ENCODE peak calls at places on chromosomes 3 and 15, in seven cellular contexts. Q is body of pancreas, A is left ventricle myocardium inferior, L is Peyer's patch, U is AG09309, C is brain microvascular endothelial cell, K is WTC11. R is an unnamed sample.

GRCh38 chr15:63351170-63351569 is 30.5 kb downstream of the CA12 start:
- DNase-seq in U (no peak), A (no peak), L (no peak), K (no peak), Q (no peak), C (no peak), R (no peak)

GRCh38 chr3:29577250-29577649 is 296.4 kb downstream of the RBMS3 start:
- DNase-seq in K (no peak), A (peak), Q (no peak), L (no peak), C (no peak), U (no peak), R (no peak)

GRCh38 chr3:170809975-170810357 is 60.0 kb downstream of the RPL22L1 start:
- DNase-seq in K (no peak), C (peak), A (no peak), U (peak), Q (no peak), L (no peak), R (no peak)

GRCh38 chr3:46852839-46853355 is 10.3 kb downstream of the MYL3 start:
- DNase-seq in C (no peak), A (no peak), K (no peak), U (no peak), Q (peak), L (no peak), R (peak)

GRCh38 chr15:89321521-89322410 is 12.9 kb downstream of the POLG start:
- DNase-seq in Q (no peak), K (no peak), A (no peak), L (no peak), U (no peak), C (no peak), R (no peak)

GRCh38 chr3:126516936-126517290 is 660 bp downstream of the UROC1 start:
- DNase-seq in C (no peak), L (no peak), U (no peak), A (no peak), Q (no peak), K (no peak), R (no peak)

GRCh38 chr3:152185287-152185686 is 83.4 kb upstream of the MBNL1 start:
- DNase-seq in C (no peak), A (no peak), L (no peak), K (no peak), Q (no peak), U (no peak), R (no peak)

GRCh38 chr3:132006605-132007204 is 28.1 kb downstream of the CPNE4 start:
- DNase-seq in K (peak), L (no peak), C (peak), U (no peak), Q (peak), A (no peak), R (no peak)

GRCh38 chr3:153221748-153222162 is 59.7 kb downstream of the RAP2B start:
- DNase-seq in L (peak), A (peak), C (peak), U (peak), Q (peak), K (no peak), R (no peak)

GRCh38 chr3:115165701-115166100 is 18.6 kb upstream of the ZBTB20 start:
- DNase-seq in L (no peak), C (no peak), K (no peak), Q (no peak), U (no peak), A (no peak), R (no peak)

GRCh38 chr15:58530056-58530590 is 98.3 kb downstream of the LIPC start:
- DNase-seq in Q (no peak), L (no peak), U (no peak), C (no peak), A (no peak), K (no peak), R (no peak)

GRCh38 chr3:183013074-183013473 is 32.7 kb upstream of the DCUN1D1 start:
- DNase-seq in K (no peak), C (no peak), L (no peak), Q (no peak), A (no peak), U (no peak), R (no peak)

GRCh38 chr15:90207252-90207651 is 6.1 kb downstream of the SEMA4B start:
- DNase-seq in Q (no peak), A (no peak), C (no peak), K (no peak), L (no peak), U (no peak), R (no peak)

GRCh38 chr15:74621546-74621920 is 5.9 kb downstream of the CLK3 start:
- DNase-seq in K (no peak), A (no peak), Q (no peak), L (no peak), U (no peak), C (no peak), R (no peak)

GRCh38 chr3:186589115-186589514 is 18.6 kb downstream of the DNAJB11 start:
- DNase-seq in C (no peak), A (no peak), K (no peak), U (no peak), Q (no peak), L (no peak), R (no peak)

GRCh38 chr15:72306211-72306785 is 13.7 kb downstream of the CELF6 start:
- DNase-seq in Q (peak), U (no peak), L (no peak), A (no peak), K (peak), C (peak), R (no peak)

GRCh38 chr3:9399746-9400145 is 2.3 kb downstream of the SETD5 start:
- DNase-seq in C (peak), L (peak), U (peak), K (peak), A (peak), Q (peak), R (no peak)

GRCh38 chr3:146543461-146544012 is 870 bp downstream of the PLSCR1 start:
- DNase-seq in A (no peak), U (no peak), K (no peak), L (no peak), Q (peak), C (no peak), R (no peak)

GRCh38 chr3:15346516-15346915 is 14.1 kb upstream of the SH3BP5 start:
- DNase-seq in L (no peak), A (no peak), K (no peak), Q (no peak), U (no peak), C (no peak), R (no peak)

GRCh38 chr3:140216249-140216648 is 281.3 kb downstream of the CLSTN2 start:
- DNase-seq in L (no peak), U (no peak), K (no peak), C (no peak), Q (no peak), A (no peak), R (no peak)

GRCh38 chr3:140219161-140219745 is 284.3 kb downstream of the CLSTN2 start:
- DNase-seq in L (no peak), K (no peak), A (no peak), Q (no peak), C (no peak), U (no peak), R (no peak)

GRCh38 chr3:140223631-140224030 is 288.6 kb downstream of the CLSTN2 start:
- DNase-seq in L (no peak), C (peak), U (no peak), K (no peak), A (no peak), Q (no peak), R (no peak)

GRCh38 chr3:140223197-140223596 is 288.2 kb downstream of the CLSTN2 start:
- DNase-seq in C (no peak), U (no peak), L (no peak), K (no peak), Q (no peak), A (no peak), R (no peak)

DNA sequence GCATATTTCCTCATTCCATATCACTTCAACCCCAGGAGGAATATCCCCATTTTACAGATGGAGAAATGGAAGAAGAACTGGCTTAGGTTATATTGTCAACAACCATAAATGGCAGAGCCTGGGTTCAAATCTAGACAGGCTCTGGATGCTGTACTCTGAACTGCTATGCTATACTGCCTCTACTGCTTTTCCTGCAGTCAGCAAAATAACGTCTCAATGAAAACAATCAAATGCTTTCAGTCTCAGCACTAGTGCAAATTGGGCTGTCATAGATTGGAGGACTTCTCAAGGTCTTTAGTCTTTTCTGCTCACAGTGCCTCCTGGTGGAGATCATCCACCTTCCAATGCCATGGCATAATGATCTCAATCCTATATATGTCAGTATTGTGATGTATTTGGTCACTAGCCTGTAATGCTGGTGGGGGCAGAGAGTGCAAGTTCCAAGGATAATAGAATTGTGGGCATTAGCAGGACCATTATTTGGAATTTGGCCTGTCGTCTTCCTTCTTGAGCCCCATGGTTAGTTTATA is 285.0 kb downstream of the CLSTN2 start:
- DNase-seq in C (no peak), K (peak), A (no peak), U (no peak), L (no peak), Q (peak), R (no peak)
- TF ChIP-seq CTCF in C (peak), K (no peak), A (no peak), U (peak), L (no peak), Q (no peak), R (peak)

DNA sequence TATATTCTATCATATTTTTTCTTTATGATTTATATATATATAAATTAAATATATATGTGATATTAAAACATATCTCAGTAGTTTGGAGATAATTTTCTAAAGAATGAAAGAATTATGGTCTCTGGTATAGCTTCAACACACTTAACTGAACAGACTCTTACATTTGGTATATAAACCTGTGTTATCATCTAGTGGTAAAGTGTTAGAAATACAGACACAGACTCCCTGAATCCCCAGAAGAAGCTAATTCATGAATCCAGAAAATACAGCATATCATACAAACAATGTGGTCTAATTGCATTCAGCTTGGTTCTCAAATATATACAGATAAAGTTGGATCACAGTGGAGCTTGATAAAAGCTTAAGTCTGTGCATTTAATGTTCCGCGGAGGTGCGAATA is 1100.4 kb downstream of the ROBO2 start:
- DNase-seq in A (no peak), Q (no peak), L (no peak), U (no peak), K (no peak), C (no peak), R (no peak)
- TF ChIP-seq CTCF in A (no peak), Q (no peak), L (no peak), U (no peak), K (no peak), C (peak), R (no peak)

GRCh38 chr15:57462391-57462790 is 86.1 kb downstream of the CGNL1 start:
- DNase-seq in Q (no peak), K (no peak), L (no peak), C (no peak), U (no peak), A (no peak), R (no peak)
- TF ChIP-seq CTCF in Q (no peak), K (no peak), L (no peak), C (no peak), U (peak), A (peak), R (peak)

GRCh38 chr3:43791246-43791645 is 100.5 kb downstream of the ABHD5 start:
- DNase-seq in L (no peak), U (no peak), A (no peak), K (no peak), C (no peak), Q (no peak), R (no peak)
- TF ChIP-seq CTCF in L (no peak), U (no peak), A (no peak), K (no peak), C (no peak), Q (no peak), R (no peak)

DNA sequence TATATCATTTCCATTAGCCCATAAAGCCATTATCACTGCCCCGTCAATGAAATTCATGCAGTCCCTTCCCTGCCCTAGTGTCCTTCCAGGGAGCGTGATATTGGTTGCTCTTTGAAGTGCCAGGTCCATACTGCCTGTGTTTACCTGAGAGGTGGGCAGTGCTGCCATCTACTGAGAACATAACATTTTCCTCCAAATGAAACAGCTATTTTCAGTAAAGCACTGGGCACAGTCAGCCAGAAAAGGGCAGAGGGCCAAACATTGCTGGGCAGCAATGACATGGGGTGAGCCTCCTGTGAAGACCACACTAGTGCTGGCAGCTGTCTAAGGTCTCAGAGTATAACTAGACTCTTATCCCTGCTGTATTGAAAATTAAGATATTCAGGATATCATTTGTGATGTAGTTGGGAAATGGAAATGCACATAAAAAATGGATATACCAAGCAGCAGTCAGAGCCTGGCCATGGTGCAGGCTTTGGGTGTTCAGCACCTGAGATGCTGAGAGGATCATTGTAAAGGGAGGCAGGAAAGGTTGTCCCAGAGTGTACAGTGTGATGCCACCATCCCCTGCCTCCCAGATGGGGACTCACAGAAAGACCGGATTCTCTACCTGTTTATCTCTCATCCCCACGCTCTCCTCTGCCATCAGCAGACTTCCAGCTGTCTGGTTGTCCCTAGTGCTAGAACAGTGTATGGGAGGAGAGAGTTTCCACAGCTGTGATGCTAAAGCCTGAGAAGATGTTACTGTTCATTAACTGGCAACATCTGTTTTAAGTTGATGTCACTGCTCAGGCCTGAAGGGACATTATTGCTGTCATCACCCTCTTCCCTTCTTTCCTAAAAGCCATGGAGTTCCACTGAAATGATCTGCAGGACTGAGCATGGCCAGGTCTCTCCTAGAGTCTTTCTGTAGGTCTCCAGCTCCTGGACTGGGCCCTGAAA is 108.8 kb downstream of the ARNT2 start:
- DNase-seq in Q (no peak), K (no peak), L (no peak), C (no peak), A (no peak), U (no peak), R (no peak)
- TF ChIP-seq CTCF in Q (peak), K (no peak), L (no peak), C (peak), A (peak), U (peak), R (no peak)